ENCODE peak calls at places on chromosomes 1 and 21, in six cellular contexts. One of them, this sample, is unnamed.

GRCh38 chr1:206941766-206942418 is 4.4 kb downstream of the PIGR start:
- DNase-seq in neural progenitor cell: no peak
- DNase-seq in A549: no peak
- DNase-seq in endothelial cell: no peak
- DNase-seq in heart right ventricle: no peak
- DNase-seq in astrocyte of the spinal cord: no peak
- DNase-seq in this sample: no peak

GRCh38 chr1:36962991-36963390 is 71.3 kb downstream of the GRIK3 start:
- DNase-seq in neural progenitor cell: no peak
- DNase-seq in A549: no peak
- DNase-seq in endothelial cell: no peak
- DNase-seq in heart right ventricle: no peak
- DNase-seq in astrocyte of the spinal cord: no peak
- DNase-seq in this sample: no peak

GRCh38 chr1:58695206-58695605 is 4.7 kb downstream of the MYSM1 start:
- DNase-seq in neural progenitor cell: no peak
- DNase-seq in A549: no peak
- DNase-seq in endothelial cell: no peak
- DNase-seq in heart right ventricle: no peak
- DNase-seq in astrocyte of the spinal cord: no peak
- DNase-seq in this sample: no peak

GRCh38 chr1:6028042-6028895 is 17.4 kb upstream of the KCNAB2 start:
- DNase-seq in neural progenitor cell: no peak
- DNase-seq in A549: no peak
- DNase-seq in endothelial cell: no peak
- DNase-seq in heart right ventricle: no peak
- DNase-seq in astrocyte of the spinal cord: no peak
- DNase-seq in this sample: peak

GRCh38 chr1:223462047-223462446 is 68.8 kb downstream of the CCDC185 start:
- DNase-seq in neural progenitor cell: no peak
- DNase-seq in A549: no peak
- DNase-seq in endothelial cell: no peak
- DNase-seq in heart right ventricle: no peak
- DNase-seq in astrocyte of the spinal cord: no peak
- DNase-seq in this sample: no peak

GRCh38 chr1:232962761-232963357 is 12.4 kb downstream of the NTPCR start:
- DNase-seq in neural progenitor cell: no peak
- DNase-seq in A549: no peak
- DNase-seq in endothelial cell: no peak
- DNase-seq in heart right ventricle: no peak
- DNase-seq in astrocyte of the spinal cord: peak
- DNase-seq in this sample: no peak

GRCh38 chr1:31239653-31240241 is at the start of gene NKAIN1:
- DNase-seq in neural progenitor cell: peak
- DNase-seq in A549: no peak
- DNase-seq in endothelial cell: peak
- DNase-seq in heart right ventricle: no peak
- DNase-seq in astrocyte of the spinal cord: no peak
- DNase-seq in this sample: no peak

GRCh38 chr1:223707270-223708000 is 4.9 kb upstream of the CAPN2 start:
- DNase-seq in neural progenitor cell: no peak
- DNase-seq in A549: peak
- DNase-seq in endothelial cell: no peak
- DNase-seq in heart right ventricle: peak
- DNase-seq in astrocyte of the spinal cord: peak
- DNase-seq in this sample: no peak

GRCh38 chr1:62286778-62287224 is 32.4 kb downstream of the KANK4 start:
- DNase-seq in neural progenitor cell: peak
- DNase-seq in A549: no peak
- DNase-seq in endothelial cell: peak
- DNase-seq in heart right ventricle: no peak
- DNase-seq in astrocyte of the spinal cord: peak
- DNase-seq in this sample: no peak

GRCh38 chr1:67721112-67721511 is 36.1 kb downstream of the GADD45A start:
- DNase-seq in neural progenitor cell: no peak
- DNase-seq in A549: no peak
- DNase-seq in endothelial cell: no peak
- DNase-seq in heart right ventricle: no peak
- DNase-seq in astrocyte of the spinal cord: no peak
- DNase-seq in this sample: no peak

GRCh38 chr1:8660455-8660854 is 157.0 kb downstream of the RERE start:
- DNase-seq in neural progenitor cell: no peak
- DNase-seq in A549: no peak
- DNase-seq in endothelial cell: no peak
- DNase-seq in heart right ventricle: peak
- DNase-seq in astrocyte of the spinal cord: peak
- DNase-seq in this sample: no peak

GRCh38 chr1:230469271-230469670 is 43.1 kb upstream of the PGBD5 start:
- DNase-seq in neural progenitor cell: no peak
- DNase-seq in A549: no peak
- DNase-seq in endothelial cell: no peak
- DNase-seq in heart right ventricle: no peak
- DNase-seq in astrocyte of the spinal cord: no peak
- DNase-seq in this sample: no peak

GRCh38 chr1:230465701-230466100 is 39.6 kb upstream of the PGBD5 start:
- DNase-seq in neural progenitor cell: no peak
- DNase-seq in A549: no peak
- DNase-seq in endothelial cell: no peak
- DNase-seq in heart right ventricle: no peak
- DNase-seq in astrocyte of the spinal cord: no peak
- DNase-seq in this sample: no peak

GRCh38 chr1:230463760-230464159 is 37.6 kb upstream of the PGBD5 start:
- DNase-seq in neural progenitor cell: no peak
- DNase-seq in A549: no peak
- DNase-seq in endothelial cell: no peak
- DNase-seq in heart right ventricle: no peak
- DNase-seq in astrocyte of the spinal cord: no peak
- DNase-seq in this sample: no peak

GRCh38 chr1:230463326-230463725 is 37.2 kb upstream of the PGBD5 start:
- DNase-seq in neural progenitor cell: no peak
- DNase-seq in A549: no peak
- DNase-seq in endothelial cell: no peak
- DNase-seq in heart right ventricle: no peak
- DNase-seq in astrocyte of the spinal cord: no peak
- DNase-seq in this sample: no peak

DNA sequence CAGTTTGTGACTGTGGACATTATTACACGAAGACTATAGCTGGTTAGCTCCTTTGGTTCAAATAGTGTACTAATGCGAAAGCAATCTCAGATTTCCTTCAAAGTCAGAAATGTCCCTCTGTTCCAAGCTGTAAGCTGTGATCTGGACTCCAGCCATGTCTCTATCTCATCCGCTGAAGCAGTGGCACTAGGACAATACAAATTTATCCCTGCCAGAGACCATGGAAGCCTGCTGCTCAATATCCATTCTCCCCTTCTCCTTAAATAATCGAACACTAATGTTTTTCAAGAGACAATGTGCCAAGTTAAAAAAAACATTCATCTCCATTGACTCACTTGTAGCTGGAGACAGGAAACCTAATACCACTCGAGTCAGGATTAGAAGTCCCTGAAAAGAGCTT is 38.5 kb upstream of the PGBD5 start:
- DNase-seq in neural progenitor cell: no peak
- DNase-seq in A549: no peak
- DNase-seq in endothelial cell: no peak
- DNase-seq in heart right ventricle: no peak
- DNase-seq in astrocyte of the spinal cord: no peak
- DNase-seq in this sample: no peak
- TF ChIP-seq CTCF in neural progenitor cell: no peak
- TF ChIP-seq CTCF in A549: no peak
- TF ChIP-seq CTCF in endothelial cell: no peak
- TF ChIP-seq CTCF in heart right ventricle: no peak
- TF ChIP-seq CTCF in astrocyte of the spinal cord: no peak
- TF ChIP-seq CTCF in this sample: no peak

GRCh38 chr21:34020005-34020847 is 53.2 kb upstream of the MRPS6 start:
- DNase-seq in neural progenitor cell: no peak
- DNase-seq in A549: no peak
- DNase-seq in endothelial cell: no peak
- DNase-seq in heart right ventricle: no peak
- DNase-seq in astrocyte of the spinal cord: no peak
- DNase-seq in this sample: peak
- TF ChIP-seq CTCF in neural progenitor cell: no peak
- TF ChIP-seq CTCF in A549: no peak
- TF ChIP-seq CTCF in endothelial cell: no peak
- TF ChIP-seq CTCF in heart right ventricle: no peak
- TF ChIP-seq CTCF in astrocyte of the spinal cord: no peak
- TF ChIP-seq CTCF in this sample: peak

GRCh38 chr1:22863766-22864165 is 108.9 kb downstream of the LACTBL1 start:
- DNase-seq in neural progenitor cell: no peak
- DNase-seq in A549: no peak
- DNase-seq in endothelial cell: no peak
- DNase-seq in heart right ventricle: no peak
- DNase-seq in astrocyte of the spinal cord: no peak
- DNase-seq in this sample: no peak
- TF ChIP-seq CTCF in neural progenitor cell: no peak
- TF ChIP-seq CTCF in A549: no peak
- TF ChIP-seq CTCF in endothelial cell: no peak
- TF ChIP-seq CTCF in heart right ventricle: no peak
- TF ChIP-seq CTCF in astrocyte of the spinal cord: no peak
- TF ChIP-seq CTCF in this sample: no peak

GRCh38 chr1:194698908-194699318 is 1512.5 kb upstream of the B3GALT2 start:
- DNase-seq in neural progenitor cell: no peak
- DNase-seq in A549: no peak
- DNase-seq in endothelial cell: no peak
- DNase-seq in heart right ventricle: no peak
- DNase-seq in astrocyte of the spinal cord: no peak
- DNase-seq in this sample: no peak

GRCh38 chr1:194693244-194693643 is 1506.8 kb upstream of the B3GALT2 start:
- DNase-seq in neural progenitor cell: no peak
- DNase-seq in A549: no peak
- DNase-seq in endothelial cell: no peak
- DNase-seq in heart right ventricle: no peak
- DNase-seq in astrocyte of the spinal cord: no peak
- DNase-seq in this sample: no peak
- TF ChIP-seq CTCF in neural progenitor cell: no peak
- TF ChIP-seq CTCF in A549: no peak
- TF ChIP-seq CTCF in endothelial cell: no peak
- TF ChIP-seq CTCF in heart right ventricle: no peak
- TF ChIP-seq CTCF in astrocyte of the spinal cord: no peak
- TF ChIP-seq CTCF in this sample: no peak

GRCh38 chr1:170581041-170581440 is 49.1 kb downstream of the GORAB start:
- DNase-seq in neural progenitor cell: no peak
- DNase-seq in A549: no peak
- DNase-seq in endothelial cell: no peak
- DNase-seq in heart right ventricle: no peak
- DNase-seq in astrocyte of the spinal cord: no peak
- DNase-seq in this sample: no peak

GRCh38 chr1:170586942-170587593 is 55.1 kb downstream of the GORAB start:
- DNase-seq in neural progenitor cell: no peak
- DNase-seq in A549: no peak
- DNase-seq in endothelial cell: no peak
- DNase-seq in heart right ventricle: no peak
- DNase-seq in astrocyte of the spinal cord: peak
- DNase-seq in this sample: no peak

GRCh38 chr1:170580636-170581035 is 48.7 kb downstream of the GORAB start:
- DNase-seq in neural progenitor cell: no peak
- DNase-seq in A549: no peak
- DNase-seq in endothelial cell: no peak
- DNase-seq in heart right ventricle: no peak
- DNase-seq in astrocyte of the spinal cord: no peak
- DNase-seq in this sample: no peak

GRCh38 chr1:170586321-170586855 is 54.4 kb downstream of the GORAB start:
- DNase-seq in neural progenitor cell: peak
- DNase-seq in A549: no peak
- DNase-seq in endothelial cell: no peak
- DNase-seq in heart right ventricle: peak
- DNase-seq in astrocyte of the spinal cord: peak
- DNase-seq in this sample: no peak

GRCh38 chr1:170583186-170583585 is 51.2 kb downstream of the GORAB start:
- DNase-seq in neural progenitor cell: no peak
- DNase-seq in A549: no peak
- DNase-seq in endothelial cell: no peak
- DNase-seq in heart right ventricle: no peak
- DNase-seq in astrocyte of the spinal cord: no peak
- DNase-seq in this sample: no peak
- TF ChIP-seq CTCF in neural progenitor cell: no peak
- TF ChIP-seq CTCF in A549: no peak
- TF ChIP-seq CTCF in endothelial cell: no peak
- TF ChIP-seq CTCF in heart right ventricle: no peak
- TF ChIP-seq CTCF in astrocyte of the spinal cord: no peak
- TF ChIP-seq CTCF in this sample: no peak

GRCh38 chr1:92080128-92080985 is at the start of gene BTBD8:
- DNase-seq in neural progenitor cell: peak
- DNase-seq in A549: peak
- DNase-seq in endothelial cell: peak
- DNase-seq in heart right ventricle: peak
- DNase-seq in astrocyte of the spinal cord: peak
- DNase-seq in this sample: peak
- TF ChIP-seq CTCF in neural progenitor cell: peak
- TF ChIP-seq CTCF in A549: no peak
- TF ChIP-seq CTCF in endothelial cell: no peak
- TF ChIP-seq CTCF in heart right ventricle: peak
- TF ChIP-seq CTCF in astrocyte of the spinal cord: no peak
- TF ChIP-seq CTCF in this sample: peak

GRCh38 chr1:246906833-246907232 is 24.9 kb downstream of the AHCTF1 start:
- DNase-seq in neural progenitor cell: no peak
- DNase-seq in A549: no peak
- DNase-seq in endothelial cell: no peak
- DNase-seq in heart right ventricle: no peak
- DNase-seq in astrocyte of the spinal cord: no peak
- DNase-seq in this sample: no peak

GRCh38 chr1:246901874-246902273 is 29.9 kb downstream of the AHCTF1 start:
- DNase-seq in neural progenitor cell: no peak
- DNase-seq in A549: no peak
- DNase-seq in endothelial cell: no peak
- DNase-seq in heart right ventricle: no peak
- DNase-seq in astrocyte of the spinal cord: no peak
- DNase-seq in this sample: no peak

DNA sequence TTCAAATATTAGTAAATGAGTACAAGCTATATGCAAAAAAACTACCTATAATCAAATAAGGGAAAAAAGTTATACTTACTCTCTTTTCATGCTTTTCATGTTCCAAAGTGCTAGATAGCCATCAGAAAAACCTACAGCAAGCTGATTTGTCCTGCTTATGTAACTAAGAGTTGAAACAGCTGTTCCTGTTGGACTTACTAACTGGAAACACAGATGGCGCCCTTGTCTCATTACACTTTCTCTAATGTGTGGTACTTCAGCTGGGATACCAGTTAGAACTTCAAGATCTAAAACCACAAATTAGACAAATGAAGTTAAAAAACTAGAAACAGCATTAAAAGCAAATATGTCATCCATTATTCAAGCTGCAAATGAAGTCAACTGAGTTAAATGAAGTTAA is 24.3 kb downstream of the AHCTF1 start:
- DNase-seq in neural progenitor cell: peak
- DNase-seq in A549: no peak
- DNase-seq in endothelial cell: peak
- DNase-seq in heart right ventricle: no peak
- DNase-seq in astrocyte of the spinal cord: peak
- DNase-seq in this sample: no peak
- TF ChIP-seq CTCF in neural progenitor cell: peak
- TF ChIP-seq CTCF in A549: no peak
- TF ChIP-seq CTCF in endothelial cell: no peak
- TF ChIP-seq CTCF in heart right ventricle: peak
- TF ChIP-seq CTCF in astrocyte of the spinal cord: peak
- TF ChIP-seq CTCF in this sample: peak

This sample was measured in GM06990.